ENCODE peak calls at places on chromosomes 11 and 22, in six cellular contexts. R is body of pancreas, X is fibroblast of pulmonary artery, J is hippocampal formation, S is pulmonary artery endothelial cell, A is upper lobe of right lung. V is an unnamed sample.
A peak's percentile ranks its signal among the peaks of the same experiment; 100 is the strongest.

GRCh38 chr11:27722117-27722844 is 22.0 kb upstream of the BDNF start:
- DNase-seq in J (no peak), X (peak; percentile 47), S (no peak), R (no peak), A (no peak), V (no peak)

GRCh38 chr11:106879029-106879428 is 139.2 kb downstream of the GUCY1A2 start:
- DNase-seq in S (no peak), A (no peak), J (no peak), R (no peak), X (no peak), V (no peak)

GRCh38 chr11:34165786-34166557 is 60.5 kb downstream of the NAT10 start:
- DNase-seq in J (no peak), A (no peak), S (no peak), R (no peak), X (no peak), V (peak; percentile 18)

GRCh38 chr22:43884600-43885318 is 7.1 kb downstream of the PNPLA5 start:
- DNase-seq in R (peak; percentile 38), S (no peak), A (peak; percentile 82), J (no peak), X (peak; percentile 50), V (peak; percentile 12)

GRCh38 chr22:17911312-17911705 is 113.1 kb downstream of the MICAL3 start:
- DNase-seq in J (no peak), X (no peak), A (no peak), R (no peak), S (no peak), V (no peak)

GRCh38 chr22:27752141-27752540 is 49.4 kb downstream of the MN1 start:
- DNase-seq in R (no peak), A (no peak), X (no peak), S (no peak), J (no peak), V (no peak)

GRCh38 chr11:12224537-12224893 is 114.1 kb downstream of the MICAL2 start:
- DNase-seq in J (peak; percentile 37), S (peak; percentile 83), R (peak; percentile 81), X (peak; percentile 94), A (peak; percentile 84), V (no peak)

GRCh38 chr11:22065472-22065871 is 127.4 kb upstream of the ANO5 start:
- DNase-seq in A (no peak), S (no peak), R (no peak), X (no peak), J (no peak), V (no peak)

GRCh38 chr11:7019500-7020182 is 505 bp downstream of the ZNF214 start:
- DNase-seq in A (peak; percentile 66), X (no peak), S (no peak), R (peak; percentile 8), J (peak; percentile 44), V (peak; percentile 5)

GRCh38 chr11:76321820-76322524 is 59.0 kb downstream of the THAP12 start:
- DNase-seq in S (no peak), A (no peak), X (no peak), J (no peak), R (peak; percentile 67), V (no peak)

GRCh38 chr22:47030881-47031627 is 268.6 kb downstream of the TBC1D22A start:
- DNase-seq in A (peak; percentile 54), J (no peak), R (no peak), S (no peak), X (no peak), V (no peak)

GRCh38 chr22:41501209-41501608 is 32.3 kb downstream of the ACO2 start:
- DNase-seq in A (no peak), R (no peak), J (peak; percentile 26), S (no peak), X (no peak), V (no peak)

GRCh38 chr22:19056951-19057401 is 65.2 kb downstream of the DGCR2 start:
- DNase-seq in X (no peak), S (no peak), J (no peak), R (no peak), A (peak; percentile 48), V (no peak)

GRCh38 chr22:49266561-49267519 is 560.8 kb downstream of the BRD1 start:
- DNase-seq in A (no peak), R (no peak), S (no peak), X (no peak), J (no peak), V (no peak)

GRCh38 chr11:2758751-2759150 is 59.0 kb upstream of the KCNQ1OT1 start:
- DNase-seq in J (no peak), R (no peak), X (no peak), S (no peak), A (peak; percentile 41), V (no peak)

GRCh38 chr11:76550781-76551180 is 106.0 kb downstream of the EMSY start:
- DNase-seq in X (no peak), S (no peak), R (no peak), J (no peak), A (no peak), V (no peak)

GRCh38 chr11:126548576-126549272 is 193.2 kb downstream of the ST3GAL4 start:
- DNase-seq in R (no peak), J (no peak), X (no peak), A (no peak), S (no peak), V (no peak)

GRCh38 chr11:7592706-7593105 is 78.9 kb downstream of the PPFIBP2 start:
- DNase-seq in R (peak; percentile 56), X (peak; percentile 83), A (peak; percentile 80), S (no peak), J (no peak), V (no peak)

GRCh38 chr11:33931032-33931431 is 39.2 kb upstream of the LMO2 start:
- DNase-seq in R (no peak), S (no peak), A (no peak), X (peak; percentile 26), J (no peak), V (no peak)

GRCh38 chr11:81237139-81237538 is 1496.5 kb downstream of the FAM181B start:
- DNase-seq in X (peak; percentile 37), S (no peak), J (peak; percentile 1), R (no peak), A (no peak), V (no peak)

GRCh38 chr22:30245985-30246901 is at the start of gene LIF:
- DNase-seq in J (no peak), X (peak; percentile 74), R (no peak), A (no peak), S (no peak), V (no peak)

GRCh38 chr11:69760319-69760718 is 14.8 kb downstream of the FGF4 start:
- DNase-seq in A (no peak), J (no peak), S (no peak), X (no peak), R (no peak), V (no peak)

V was measured in substantia nigra.